ENCODE peak calls at places on chromosomes 16 and 17, in five cellular contexts. C, F, J, V and K are unnamed samples.

GRCh38 chr17:2214887-2215615 is 88.5 kb downstream of the SMG6 start:
- DNase-seq in F (no peak), C (no peak), V (no peak), J (peak; percentile 88), K (peak; percentile 84)

GRCh38 chr17:46151762-46152161 is 41.5 kb downstream of the KANSL1 start:
- DNase-seq in C (no peak), F (no peak), J (no peak), V (no peak), K (peak; percentile 53)

GRCh38 chr16:67967183-67967955 is 1.1 kb downstream of the SLC12A4 start:
- DNase-seq in V (no peak), J (no peak), F (no peak), C (no peak), K (peak; percentile 16)

GRCh38 chr17:15782809-15783208 is 50.7 kb downstream of the TBC1D26 start:
- DNase-seq in F (peak; percentile 29), J (peak; percentile 51), V (peak; percentile 84), C (no peak), K (peak; percentile 22)

GRCh38 chr16:54545890-54546476 is 259.4 kb upstream of the IRX3 start:
- DNase-seq in J (no peak), C (no peak), F (no peak), V (no peak), K (no peak)

GRCh38 chr17:66406701-66407644 is 104.6 kb downstream of the PRKCA start:
- DNase-seq in F (no peak), J (no peak), C (no peak), V (no peak), K (no peak)

GRCh38 chr16:29710227-29711219 is 31.5 kb downstream of the QPRT start:
- DNase-seq in V (peak; percentile 16), F (peak; percentile 2), J (peak; percentile 75), C (peak; percentile 59), K (peak; percentile 82)

GRCh38 chr17:4609761-4610160 is 25.4 kb downstream of the SMTNL2 start:
- DNase-seq in J (no peak), F (no peak), C (no peak), V (peak; percentile 13), K (no peak)

GRCh38 chr17:7717756-7718350 is 309 bp downstream of the DNAH2 start:
- DNase-seq in C (no peak), F (peak; percentile 13), V (no peak), J (no peak), K (no peak)

GRCh38 chr17:50872710-50873424 is 6.7 kb upstream of the TOB1 start:
- DNase-seq in F (no peak), J (peak; percentile 48), V (no peak), C (no peak), K (peak; percentile 84)

GRCh38 chr17:2406903-2407790 is 6.3 kb upstream of the MNT start:
- DNase-seq in J (peak; percentile 90), F (no peak), V (no peak), C (peak; percentile 99), K (peak; percentile 85)

GRCh38 chr16:66706506-66706880 is 9.9 kb upstream of the CMTM4 start:
- DNase-seq in C (no peak), V (no peak), J (peak; percentile 13), F (peak; percentile 33), K (no peak)

GRCh38 chr17:81427446-81428120 is 32.3 kb downstream of the BAHCC1 start:
- DNase-seq in F (peak; percentile 79), C (no peak), J (no peak), V (peak; percentile 88), K (no peak)

GRCh38 chr16:81552743-81553079 is 108.1 kb downstream of the CMIP start:
- DNase-seq in V (no peak), C (no peak), J (no peak), F (no peak), K (no peak)

GRCh38 chr17:38613981-38614779 is 8.4 kb upstream of the SRCIN1 start:
- DNase-seq in F (no peak), V (no peak), C (no peak), J (no peak), K (no peak)

GRCh38 chr17:64006361-64007088 is 8.4 kb downstream of the PRR29 start:
- DNase-seq in J (no peak), F (no peak), V (no peak), C (no peak), K (peak; percentile 57)

GRCh38 chr17:171871-172270 is 9.6 kb downstream of the DOC2B start:
- DNase-seq in V (no peak), C (no peak), F (no peak), J (no peak), K (no peak)

GRCh38 chr16:90001761-90002503 is 17.3 kb downstream of the DBNDD1 start:
- DNase-seq in J (no peak), F (peak; percentile 36), V (no peak), C (no peak), K (no peak)

GRCh38 chr17:35892091-35892637 is 12.0 kb upstream of the CCL5 start:
- DNase-seq in J (no peak), V (no peak), C (no peak), F (no peak), K (peak; percentile 39)

GRCh38 chr16:89052824-89053724 is 40.6 kb upstream of the ACSF3 start:
- DNase-seq in C (no peak), F (peak; percentile 53), V (no peak), J (peak; percentile 5), K (peak; percentile 6)